ENCODE peak calls at places on chromosomes 11 and 22, in four cellular contexts. R, V, L and J are unnamed samples.

GRCh38 chr11:131582021-131582531 is 211.7 kb downstream of the NTM start:
- DNase-seq in R (no peak), V (no peak), L (no peak), J (no peak)

GRCh38 chr11:126824035-126824607 is 176.4 kb downstream of the KIRREL3 start:
- DNase-seq in R (no peak), V (no peak), L (no peak), J (peak)

GRCh38 chr11:45146072-45147016 is at the start of gene PRDM11:
- DNase-seq in R (no peak), V (no peak), L (peak), J (no peak)

GRCh38 chr11:126391286-126391954 is 35.9 kb downstream of the ST3GAL4 start:
- DNase-seq in R (no peak), V (no peak), L (no peak), J (no peak)

GRCh38 chr11:72113170-72113808 is 794 bp upstream of the ANAPC15 start:
- DNase-seq in R (no peak), V (no peak), L (no peak), J (no peak)

GRCh38 chr11:86671386-86672006 is 920 bp downstream of the ME3 start:
- DNase-seq in R (no peak), V (no peak), L (no peak), J (peak)

GRCh38 chr11:111253131-111253530 is 7.6 kb downstream of the POU2AF2 start:
- DNase-seq in R (no peak), V (no peak), L (no peak), J (no peak)

GRCh38 chr11:47400813-47401279 is 7.5 kb upstream of the SLC39A13 start:
- DNase-seq in R (no peak), V (peak), L (no peak), J (no peak)

GRCh38 chr11:85076535-85077330 is 550.4 kb downstream of the DLG2 start:
- DNase-seq in R (no peak), V (no peak), L (no peak), J (no peak)

GRCh38 chr11:8352090-8352489 is 88.4 kb upstream of the LMO1 start:
- DNase-seq in R (no peak), V (no peak), L (no peak), J (no peak)

GRCh38 chr22:45163074-45163416 is 680 bp upstream of the NUP50 start:
- DNase-seq in R (no peak), V (no peak), L (peak), J (no peak)

GRCh38 chr11:118241191-118242098 is 10.7 kb downstream of the MPZL3 start:
- DNase-seq in R (peak), V (no peak), L (peak), J (no peak)

GRCh38 chr11:124801636-124802312 is 1.6 kb upstream of the MSANTD2 start:
- DNase-seq in R (no peak), V (no peak), L (no peak), J (no peak)

DNA sequence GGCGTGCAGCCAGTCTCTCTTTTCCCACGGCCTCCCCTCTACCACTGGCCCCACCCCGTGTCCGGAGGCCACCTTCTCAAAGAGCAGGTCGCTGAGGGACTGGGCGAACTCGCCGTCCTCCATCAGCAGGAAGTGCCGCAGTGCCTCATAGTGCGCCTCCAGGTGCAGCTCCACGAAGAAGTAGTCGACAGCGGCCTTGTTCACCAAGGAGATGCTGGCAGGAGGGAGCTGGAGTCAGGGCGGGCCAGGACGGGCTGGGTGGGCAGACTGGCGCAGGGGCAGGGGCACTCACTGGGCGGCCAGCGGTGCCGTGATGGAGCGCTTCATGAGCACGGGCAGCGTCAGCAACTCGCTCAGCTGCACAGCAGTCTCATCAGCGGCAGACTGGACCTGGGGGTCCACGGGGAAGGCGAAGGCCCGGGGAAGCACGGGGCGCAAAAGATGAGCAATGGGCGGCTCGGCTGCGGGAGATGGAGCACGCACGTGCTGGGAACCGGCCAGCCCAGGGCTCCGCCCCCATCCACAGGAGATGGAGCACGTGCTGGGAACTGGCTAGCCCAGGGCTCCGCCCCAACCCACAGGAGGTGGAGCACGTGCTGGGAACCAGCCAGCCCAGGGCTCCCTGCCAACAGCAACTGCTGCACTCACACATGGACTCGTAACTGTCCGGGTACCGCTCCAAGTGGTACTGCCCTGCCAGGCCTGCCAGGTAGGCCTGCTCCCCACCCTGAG is 18.4 kb downstream of the SELENOO start:
- DNase-seq in R (peak), V (no peak), L (peak), J (peak)
- TF ChIP-seq HDAC6 in R (no peak), V (no peak), L (no peak), J (no peak)

GRCh38 chr11:134372536-134372935 is 39.5 kb downstream of the B3GAT1 start:
- DNase-seq in R (no peak), V (no peak), L (no peak), J (no peak)
- TF ChIP-seq HDAC6 in R (no peak), V (no peak), L (no peak), J (no peak)

DNA sequence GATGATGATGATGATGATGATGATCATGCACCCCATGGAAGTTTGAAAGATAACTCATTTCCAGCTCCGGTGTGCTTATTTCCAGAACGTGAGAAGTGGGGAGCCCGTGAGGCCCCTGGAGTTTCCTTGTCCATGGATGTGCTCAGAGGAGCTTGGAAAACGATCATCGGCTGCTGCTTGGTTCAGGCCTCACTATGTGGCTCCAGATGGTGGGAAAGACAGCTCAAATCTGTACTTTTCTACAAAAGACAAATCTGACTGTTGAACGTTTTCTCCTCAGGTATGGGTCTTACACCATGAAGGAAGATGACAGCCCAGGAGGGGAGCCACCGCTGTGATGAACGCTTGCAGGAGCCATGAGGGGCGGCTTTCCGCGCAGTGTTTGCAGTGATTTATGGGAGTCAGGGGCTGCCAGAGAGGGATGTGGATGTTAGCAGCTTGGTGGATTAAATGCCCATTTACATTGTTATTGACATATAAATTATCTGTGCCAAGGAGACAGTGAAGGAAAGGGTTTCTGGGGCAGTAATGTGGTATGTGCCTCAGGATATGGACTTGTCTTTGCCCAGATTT is 109.4 kb upstream of the E2F8 start:
- DNase-seq in R (no peak), V (no peak), L (no peak), J (no peak)
- TF ChIP-seq HDAC6 in R (no peak), V (no peak), L (no peak), J (no peak)

DNA sequence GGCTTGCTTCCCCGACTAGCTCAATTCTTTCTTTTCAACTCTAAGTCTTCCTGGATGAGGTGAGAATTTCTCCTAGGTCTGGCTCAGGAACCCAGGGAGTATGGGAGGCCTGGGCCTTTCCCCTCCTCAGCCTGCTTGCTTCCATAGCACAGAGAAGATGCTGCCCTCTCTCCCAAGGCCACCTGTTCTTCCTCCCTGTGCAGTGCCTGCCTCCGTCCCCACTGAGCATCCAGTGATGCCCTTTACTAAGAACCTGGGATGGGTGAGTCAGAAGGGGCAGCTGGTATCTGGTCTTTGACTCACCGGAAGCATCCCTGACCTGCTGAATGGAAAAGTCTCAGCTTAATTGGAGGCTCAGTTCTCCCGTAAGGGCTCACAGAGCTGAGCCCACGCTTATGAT is 607.9 kb downstream of the BUD13 start:
- DNase-seq in R (no peak), V (no peak), L (no peak), J (no peak)
- TF ChIP-seq HDAC6 in R (no peak), V (no peak), L (no peak), J (no peak)

DNA sequence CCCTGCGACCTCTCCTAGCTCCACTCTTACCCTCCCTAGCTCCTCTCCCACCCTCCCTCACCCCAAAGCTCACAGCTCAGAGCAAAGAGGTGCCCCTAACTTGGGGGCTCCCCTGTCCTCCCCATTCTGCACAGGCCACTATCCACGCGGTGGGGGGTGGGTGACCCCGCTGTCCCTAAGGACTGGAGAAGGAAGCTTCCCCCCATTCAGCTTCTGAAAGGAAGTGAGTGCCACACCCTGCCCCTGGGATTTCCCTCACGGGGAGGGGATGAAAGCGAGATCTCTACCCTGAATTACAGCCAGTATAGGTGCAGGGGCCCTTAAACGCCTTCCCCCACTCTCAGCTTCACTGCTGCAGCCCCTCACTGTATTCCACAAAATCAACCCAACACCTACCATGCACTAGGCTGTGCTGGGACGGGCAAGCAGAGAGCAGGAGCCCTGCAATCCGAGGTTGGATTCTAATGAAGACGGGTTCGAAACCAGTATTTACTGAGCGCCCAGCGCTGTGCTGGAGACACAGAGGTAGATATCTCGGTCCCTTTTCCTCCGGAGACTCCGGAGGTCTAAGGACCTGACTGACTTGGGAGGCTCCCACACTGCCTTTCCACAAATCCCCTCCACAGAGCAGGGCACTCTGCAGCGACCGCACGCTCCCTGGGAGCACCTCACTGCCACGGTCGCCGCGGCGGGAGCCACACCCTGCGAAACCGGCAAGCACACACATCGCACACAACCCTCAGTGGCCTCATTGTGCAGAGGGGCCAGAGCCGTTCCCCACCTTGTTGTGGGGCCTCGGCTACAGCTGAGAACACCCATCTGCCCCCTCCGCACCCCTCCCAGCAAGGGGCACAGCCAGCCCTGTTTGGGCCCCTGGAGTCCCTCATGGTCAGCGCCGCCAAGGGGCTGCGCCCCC is 1.8 kb downstream of the AHNAK start:
- DNase-seq in R (no peak), V (no peak), L (peak), J (no peak)
- TF ChIP-seq HDAC6 in R (no peak), V (no peak), L (no peak), J (no peak)

GRCh38 chr22:41094036-41094435 is 1.6 kb downstream of the EP300 start:
- DNase-seq in R (peak), V (no peak), L (no peak), J (no peak)
- TF ChIP-seq HDAC6 in R (no peak), V (no peak), L (no peak), J (no peak)

DNA sequence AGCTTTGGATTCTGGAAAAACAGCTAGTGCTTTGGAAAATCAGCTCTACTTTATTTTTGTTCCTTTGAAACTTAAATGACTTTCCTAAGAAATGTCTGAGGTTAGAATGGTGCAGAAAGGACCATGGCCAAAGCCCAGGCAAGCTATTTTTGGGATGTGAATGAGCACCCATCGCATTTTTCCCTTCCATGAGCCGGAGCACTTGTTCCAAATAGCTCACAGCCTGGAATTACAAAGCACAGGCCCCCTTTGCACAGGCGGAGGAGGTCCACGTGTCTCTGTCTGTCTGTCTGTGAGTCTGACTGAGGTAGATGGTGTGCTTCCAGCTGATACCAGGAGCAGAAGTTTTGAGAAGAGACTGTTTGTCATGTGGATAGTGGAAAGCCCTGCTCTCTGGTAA is 50.7 kb downstream of the MICAL2 start:
- DNase-seq in R (no peak), V (no peak), L (no peak), J (no peak)
- TF ChIP-seq HDAC6 in R (no peak), V (no peak), L (no peak), J (no peak)

DNA sequence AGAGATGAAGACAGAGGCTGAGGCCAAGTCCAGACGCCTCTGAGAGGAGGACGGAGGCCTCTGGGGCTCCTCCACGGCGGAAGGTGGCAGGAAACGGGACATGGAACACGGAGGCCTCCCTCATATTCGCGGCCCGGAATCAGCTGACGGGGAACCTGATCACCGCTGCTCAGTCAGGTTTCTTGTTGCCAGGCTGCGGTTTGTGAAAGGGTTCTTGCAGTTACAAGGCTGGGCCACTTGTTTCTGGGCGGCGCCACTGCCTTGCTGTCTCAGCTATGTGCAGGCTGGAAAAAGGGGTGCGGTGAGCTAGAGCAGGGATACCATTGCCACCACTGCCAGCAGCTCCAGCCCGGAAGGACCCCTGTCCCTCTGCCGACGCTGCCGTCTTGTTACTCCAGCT is 10.0 kb upstream of the MMP1 start:
- DNase-seq in R (peak), V (no peak), L (peak), J (peak)
- TF ChIP-seq HDAC6 in R (no peak), V (no peak), L (no peak), J (no peak)